ENCODE peak calls at places on chromosomes 11 and 22, in ten cellular contexts. X is breast epithelium; K is endodermal cell; C is GM12865; S is AG04450; U is Jurkat, Clone E6-1; R is AG09309; I is A549; B is skeletal muscle cell; F is psoas muscle. V is an unnamed sample.

GRCh38 chr11:29518389-29519174 is 498.2 kb downstream of the KCNA4 start:
- DNase-seq in B (no peak), F (no peak), X (no peak), U (peak), I (no peak), C (peak), S (no peak), R (no peak), K (peak), V (no peak)

GRCh38 chr11:94673353-94673752 is 94.8 kb upstream of the AMOTL1 start:
- DNase-seq in K (no peak), X (no peak), B (no peak), I (no peak), C (no peak), F (no peak), U (no peak), S (no peak), R (no peak), V (no peak)

GRCh38 chr11:10866893-10867331 is 9.1 kb upstream of the ZBED5 start:
- DNase-seq in F (no peak), X (no peak), I (no peak), K (no peak), S (peak), B (peak), C (no peak), U (no peak), R (peak), V (no peak)

GRCh38 chr11:68457898-68458249 is 2.7 kb upstream of the PPP6R3 start:
- DNase-seq in F (no peak), C (no peak), S (no peak), K (no peak), I (no peak), R (no peak), U (no peak), B (no peak), X (no peak), V (peak)

GRCh38 chr22:33697640-33698039 is 222.6 kb downstream of the LARGE1 start:
- DNase-seq in S (no peak), X (no peak), R (no peak), C (no peak), F (no peak), U (no peak), K (no peak), I (no peak), B (peak), V (no peak)

GRCh38 chr11:10893713-10894112 is 35.9 kb upstream of the ZBED5 start:
- DNase-seq in U (no peak), X (no peak), S (peak), B (peak), I (peak), R (peak), F (no peak), K (no peak), C (no peak), V (no peak)

GRCh38 chr11:125141686-125142535 is 22.6 kb upstream of the PKNOX2 start:
- DNase-seq in X (no peak), U (peak), C (peak), R (no peak), S (no peak), F (peak), B (no peak), K (peak), I (peak), V (peak)

GRCh38 chr11:67119577-67120391 is 721 bp downstream of the KDM2A start:
- DNase-seq in I (peak), S (no peak), K (peak), F (peak), U (no peak), R (no peak), B (no peak), X (no peak), C (peak), V (peak)

GRCh38 chr11:76293189-76293631 is 86.9 kb upstream of the WNT11 start:
- DNase-seq in F (no peak), C (peak), S (no peak), U (no peak), B (no peak), X (no peak), I (no peak), R (no peak), K (no peak), V (no peak)

GRCh38 chr11:67371549-67372231 is 1.7 kb downstream of the CLCF1 start:
- DNase-seq in B (no peak), R (no peak), U (no peak), F (peak), X (no peak), C (peak), S (no peak), I (peak), K (peak), V (peak)

GRCh38 chr11:6911946-6912345 is 8.9 kb upstream of the OR2D3 start:
- DNase-seq in B (no peak), K (no peak), F (no peak), R (no peak), U (no peak), I (no peak), X (no peak), C (no peak), S (no peak), V (no peak)

GRCh38 chr11:109747839-109748238 is 325.8 kb downstream of the C11orf87 start:
- DNase-seq in F (no peak), S (no peak), X (no peak), R (no peak), C (peak), K (no peak), B (no peak), I (no peak), U (no peak), V (no peak)

GRCh38 chr11:87368876-87369480 is 331.2 kb downstream of the TMEM135 start:
- DNase-seq in X (no peak), B (no peak), F (no peak), S (no peak), I (no peak), R (no peak), K (no peak), C (no peak), U (no peak), V (no peak)

GRCh38 chr11:57873196-57873911 is 111.8 kb downstream of the CTNND1 start:
- DNase-seq in K (no peak), I (no peak), U (peak), C (no peak), B (no peak), S (no peak), F (no peak), X (no peak), R (no peak), V (no peak)

GRCh38 chr11:100563541-100564280 is 123.4 kb upstream of the ARHGAP42 start:
- DNase-seq in I (no peak), X (no peak), C (no peak), U (no peak), F (no peak), S (no peak), K (no peak), R (peak), B (no peak), V (no peak)

GRCh38 chr11:45282070-45282469 is 4.1 kb downstream of the SYT13 start:
- DNase-seq in I (no peak), S (no peak), X (no peak), C (no peak), R (no peak), K (no peak), F (no peak), U (no peak), B (no peak), V (no peak)

GRCh38 chr11:107385361-107385982 is 72.2 kb downstream of the CWF19L2 start:
- DNase-seq in I (no peak), U (no peak), K (no peak), R (no peak), S (no peak), F (no peak), B (peak), X (no peak), C (no peak), V (no peak)

GRCh38 chr11:124623861-124624525 is 1.3 kb downstream of the TBRG1 start:
- DNase-seq in B (no peak), I (no peak), F (no peak), R (no peak), U (no peak), X (no peak), S (no peak), C (no peak), K (no peak), V (no peak)

GRCh38 chr22:46052801-46053562 is 76.0 kb upstream of the WNT7B start:
- DNase-seq in B (no peak), R (no peak), X (peak), C (no peak), U (no peak), I (no peak), S (no peak), F (peak), K (peak), V (peak)

GRCh38 chr11:11504071-11504470 is 117.7 kb downstream of the GALNT18 start:
- DNase-seq in C (no peak), X (no peak), R (no peak), S (no peak), B (no peak), U (no peak), F (no peak), I (no peak), K (no peak), V (no peak)

GRCh38 chr11:102849319-102849718 is 5.9 kb upstream of the MMP3 start:
- DNase-seq in B (peak), I (no peak), X (no peak), S (no peak), R (peak), K (no peak), U (no peak), C (no peak), F (no peak), V (no peak)

GRCh38 chr11:34206598-34207300 is 101.3 kb downstream of the NAT10 start:
- DNase-seq in K (no peak), F (no peak), U (no peak), X (no peak), B (no peak), S (no peak), C (no peak), I (no peak), R (no peak), V (peak)

GRCh38 chr11:10623797-10624761 is 55.6 kb upstream of the LYVE1 start:
- DNase-seq in B (no peak), C (peak), R (no peak), U (no peak), X (no peak), K (peak), F (peak), S (no peak), I (peak), V (peak)

GRCh38 chr11:62108017-62108750 is 15.6 kb upstream of the INCENP start:
- DNase-seq in I (peak), R (peak), U (peak), C (peak), B (no peak), X (no peak), K (peak), S (no peak), F (no peak), V (peak)

GRCh38 chr11:62560566-62561103 is 13.1 kb downstream of the EEF1G start:
- DNase-seq in X (peak), B (peak), K (peak), R (peak), F (peak), I (peak), S (peak), U (peak), C (peak), V (peak)

GRCh38 chr11:2219318-2220017 is 47.9 kb upstream of the TH start:
- DNase-seq in X (peak), S (no peak), R (no peak), F (no peak), K (no peak), B (no peak), I (no peak), U (no peak), C (no peak), V (no peak)

GRCh38 chr11:21545701-21546100 is 647.2 kb upstream of the ANO5 start:
- DNase-seq in F (no peak), C (no peak), I (no peak), B (no peak), X (no peak), U (no peak), S (no peak), R (no peak), K (no peak), V (no peak)

GRCh38 chr11:133418218-133418617 is 114.1 kb downstream of the OPCML start:
- DNase-seq in I (no peak), K (no peak), S (no peak), C (no peak), B (no peak), F (no peak), U (no peak), X (no peak), R (no peak), V (no peak)

GRCh38 chr11:109037856-109038780 is 373.2 kb downstream of the DDX10 start:
- DNase-seq in I (no peak), X (no peak), K (no peak), R (peak), C (no peak), U (no peak), B (peak), F (no peak), S (no peak), V (no peak)

GRCh38 chr11:6627762-6628241 is 8.6 kb upstream of the TPP1 start:
- DNase-seq in I (no peak), C (peak), R (no peak), K (no peak), U (no peak), F (no peak), B (no peak), S (no peak), X (no peak), V (no peak)

GRCh38 chr11:72189448-72190250 is 2.3 kb upstream of the FOLR1 start:
- DNase-seq in F (no peak), I (no peak), B (no peak), U (no peak), K (peak), C (no peak), X (no peak), S (no peak), R (no peak), V (no peak)

GRCh38 chr11:118304227-118304808 is at the start of gene CD3E:
- DNase-seq in C (peak), R (no peak), K (no peak), B (no peak), S (no peak), U (peak), F (no peak), X (no peak), I (no peak), V (no peak)
- H3K4me3 ChIP-seq in C (no peak), R (no peak), K (no peak), B (no peak), S (no peak), U (peak), F (no peak), X (no peak), I (no peak), V (no peak)

DNA sequence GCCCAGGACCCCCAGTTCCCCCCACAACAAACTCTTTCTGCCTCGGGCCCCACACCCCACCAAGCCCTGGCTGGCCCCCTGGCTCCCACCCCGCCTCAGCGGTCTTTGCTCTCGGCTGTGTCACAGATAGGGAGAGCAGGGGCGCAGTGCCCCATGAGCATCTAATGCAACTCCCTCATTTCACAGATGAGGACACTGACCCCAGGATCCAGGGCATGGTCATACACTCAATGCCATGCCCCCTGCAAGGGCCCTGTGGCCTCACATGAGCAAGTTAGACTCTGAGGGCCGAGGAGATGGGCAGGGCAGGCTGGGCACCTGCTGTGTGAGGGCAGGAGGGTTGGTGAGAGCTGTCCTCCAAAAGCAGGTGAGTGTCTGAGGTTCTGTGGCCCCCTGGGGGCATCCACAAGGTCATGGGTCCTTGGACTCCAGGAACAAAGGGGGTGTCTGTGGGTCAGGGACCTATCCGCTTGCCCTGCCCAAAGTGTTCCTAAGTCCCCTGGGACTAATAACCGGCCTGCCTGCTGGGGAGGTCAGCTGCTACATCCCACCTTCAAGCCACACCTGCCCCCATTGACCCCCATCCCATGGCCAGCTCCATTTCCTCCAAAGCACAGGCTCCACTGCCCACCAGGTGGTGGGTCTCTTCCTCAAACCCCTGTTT is 2.5 kb downstream of the MIF start:
- DNase-seq in I (no peak), B (no peak), X (no peak), S (no peak), K (no peak), C (no peak), U (no peak), R (no peak), F (no peak), V (no peak)
- H3K4me3 ChIP-seq in I (no peak), B (no peak), X (peak), S (no peak), K (no peak), C (peak), U (no peak), R (no peak), F (no peak), V (no peak)

GRCh38 chr22:27799334-27800249 is 2.0 kb downstream of the MN1 start:
- DNase-seq in U (no peak), B (no peak), F (peak), C (no peak), I (no peak), S (no peak), R (no peak), X (no peak), K (peak), V (peak)
- H3K4me3 ChIP-seq in U (no peak), B (peak), F (peak), C (no peak), I (peak), S (peak), R (peak), X (peak), K (peak), V (peak)

GRCh38 chr22:36863979-36864378 is 3.2 kb downstream of the NCF4 start:
- DNase-seq in I (no peak), X (no peak), K (no peak), B (no peak), S (no peak), F (no peak), C (no peak), R (no peak), U (no peak), V (no peak)
- H3K4me3 ChIP-seq in I (no peak), X (no peak), K (no peak), B (no peak), S (no peak), F (no peak), C (no peak), R (no peak), U (no peak), V (no peak)

DNA sequence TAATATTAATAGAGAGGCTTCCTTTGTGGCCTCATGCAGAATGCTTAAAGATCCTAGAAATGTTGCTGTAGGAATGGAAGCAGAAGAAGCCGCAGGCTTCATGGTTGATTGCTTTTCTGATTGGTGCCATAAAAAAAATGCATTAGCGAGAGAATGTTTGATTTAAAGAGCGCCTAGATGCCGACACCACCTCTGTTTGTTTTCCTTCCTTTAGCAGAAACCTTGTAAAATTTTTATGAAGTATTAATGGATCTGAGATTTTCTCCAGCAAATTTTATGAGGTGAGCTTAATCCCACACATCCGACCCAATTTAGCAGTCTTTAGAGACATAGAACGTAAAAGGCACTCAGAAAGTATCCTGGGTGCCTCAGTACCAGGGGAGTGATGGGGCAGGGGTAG is 587.5 kb downstream of the NTM start:
- DNase-seq in B (no peak), F (no peak), S (no peak), K (no peak), C (no peak), X (no peak), I (no peak), U (no peak), R (no peak), V (no peak)
- H3K4me3 ChIP-seq in B (no peak), F (no peak), S (no peak), K (no peak), C (no peak), X (no peak), I (no peak), U (no peak), R (no peak), V (no peak)

DNA sequence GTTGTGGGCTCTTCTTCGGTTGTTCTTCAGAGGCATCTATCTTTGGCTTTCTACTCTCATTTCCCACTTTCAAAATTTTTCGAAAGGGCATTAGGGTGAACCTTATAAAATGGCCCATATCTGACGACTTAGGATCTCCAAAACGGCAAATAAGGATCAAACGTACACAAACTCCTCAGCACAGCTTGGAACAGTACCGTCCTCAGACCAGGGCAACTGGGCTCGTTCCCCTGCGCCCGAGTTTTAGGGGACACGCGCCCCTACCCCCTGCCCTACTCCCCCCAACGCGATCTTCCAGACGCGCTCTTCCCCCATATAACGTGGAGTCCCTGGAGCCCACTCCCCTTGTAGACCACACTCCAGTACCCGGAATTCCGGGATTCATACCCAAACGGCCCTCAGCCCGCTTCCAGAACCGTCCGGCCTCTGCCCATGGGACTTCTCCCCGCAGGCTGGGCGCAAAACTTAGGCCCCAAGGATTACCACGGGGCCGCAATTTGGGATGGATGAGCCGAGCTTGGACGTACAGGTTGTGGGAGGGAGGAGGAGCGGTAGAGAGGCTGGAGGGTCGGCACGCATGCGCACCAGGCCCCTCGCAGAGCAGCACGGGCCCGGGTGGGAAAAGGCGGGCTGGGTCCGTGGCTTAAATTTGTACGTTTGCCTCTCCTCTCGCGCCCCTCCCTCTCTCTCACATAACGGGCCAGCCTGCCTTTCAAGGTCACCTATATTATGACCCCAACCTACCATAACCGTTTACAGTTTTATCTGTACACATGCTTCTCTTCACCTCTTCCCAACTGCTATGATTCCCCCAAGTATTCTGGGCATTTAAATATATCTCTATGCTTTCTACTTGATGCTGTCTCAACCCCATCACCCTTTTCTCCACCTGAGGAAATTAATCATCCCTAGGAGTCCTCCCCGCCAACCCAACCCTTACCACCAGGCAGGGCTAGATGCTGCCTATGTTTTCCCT is 3.4 kb downstream of the CCDC89 start:
- DNase-seq in S (peak), R (no peak), X (no peak), K (no peak), U (no peak), F (peak), C (peak), I (peak), B (no peak), V (no peak)
- H3K4me3 ChIP-seq in S (peak), R (peak), X (peak), K (no peak), U (no peak), F (peak), C (peak), I (peak), B (peak), V (no peak)

GRCh38 chr11:83355406-83355805 is 69.2 kb upstream of the CCDC90B start:
- DNase-seq in K (no peak), F (no peak), I (no peak), U (no peak), X (no peak), C (no peak), S (no peak), R (no peak), B (no peak), V (no peak)

GRCh38 chr11:83349371-83349770 is 63.2 kb upstream of the CCDC90B start:
- DNase-seq in K (no peak), C (no peak), I (no peak), R (no peak), S (no peak), F (no peak), B (no peak), U (no peak), X (no peak), V (no peak)

DNA sequence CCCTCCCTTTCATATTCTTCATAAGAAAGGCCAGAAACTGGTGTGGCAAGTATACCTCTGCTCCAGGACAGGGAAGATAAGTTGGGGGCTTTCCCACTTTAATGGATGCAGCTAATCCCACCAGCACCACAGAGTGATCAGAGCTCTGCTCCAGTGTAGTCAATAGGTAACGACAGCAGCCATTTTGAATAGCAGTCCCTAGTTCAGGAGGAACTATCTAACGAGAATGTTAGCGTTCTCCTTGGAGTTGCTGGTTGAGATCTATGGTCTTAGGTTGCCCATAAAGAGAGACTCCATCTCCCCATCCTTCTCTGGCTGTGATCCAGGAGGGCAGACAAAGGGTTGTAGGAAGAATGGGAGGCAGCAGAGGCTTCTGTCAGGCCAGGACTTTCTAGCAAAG is 64.0 kb upstream of the CCDC90B start:
- DNase-seq in S (no peak), K (no peak), I (no peak), X (no peak), R (no peak), C (no peak), U (no peak), F (no peak), B (no peak), V (no peak)
- H3K4me3 ChIP-seq in S (no peak), K (peak), I (no peak), X (no peak), R (no peak), C (no peak), U (no peak), F (no peak), B (no peak), V (no peak)

V was measured in H7.